ENCODE peak calls at places on chromosome 2, in four cellular contexts. U is HTR-8/SVneo, H is epithelial cell of proximal tubule, N is aorta. D is an unnamed sample.

GRCh38 chr2:1736045-1736444 is 8.3 kb downstream of the PXDN start:
- DNase-seq in U (no peak), H (no peak), N (no peak), D (no peak)

GRCh38 chr2:207129821-207130220 is 35.9 kb downstream of the KLF7 start:
- DNase-seq in U (no peak), H (no peak), N (no peak), D (no peak)

GRCh38 chr2:106030287-106031268 is 163.5 kb downstream of the UXS1 start:
- DNase-seq in U (no peak), H (no peak), N (no peak), D (no peak)

GRCh38 chr2:12663306-12664037 is 53.3 kb upstream of the TRIB2 start:
- DNase-seq in U (no peak), H (no peak), N (no peak), D (no peak)

GRCh38 chr2:204483497-204484164 is 61.6 kb upstream of the PARD3B start:
- DNase-seq in U (no peak), H (no peak), N (no peak), D (no peak)

GRCh38 chr2:112220186-112220585 is 34.7 kb downstream of the ZC3H8 start:
- DNase-seq in U (no peak), H (no peak), N (no peak), D (no peak)

GRCh38 chr2:121888189-121888557 is 132.7 kb downstream of the TSN start:
- DNase-seq in U (no peak), H (no peak), N (no peak), D (no peak)

GRCh38 chr2:214574077-214574775 is 163.4 kb downstream of the VWC2L start:
- DNase-seq in U (no peak), H (no peak), N (no peak), D (no peak)

GRCh38 chr2:95266781-95267430 is 7.3 kb upstream of the PROM2 start:
- DNase-seq in U (no peak), H (no peak), N (peak), D (peak)

GRCh38 chr2:141824790-141825189 is 306.0 kb downstream of the LRP1B start:
- DNase-seq in U (no peak), H (no peak), N (no peak), D (no peak)

GRCh38 chr2:102886216-102886893 is 124.5 kb downstream of the TMEM182 start:
- DNase-seq in U (no peak), H (no peak), N (no peak), D (no peak)

GRCh38 chr2:32711219-32711618 is 83.4 kb downstream of the TTC27 start:
- DNase-seq in U (peak), H (peak), N (no peak), D (no peak)

GRCh38 chr2:6986251-6986893 is 69.2 kb downstream of the RNF144A start:
- DNase-seq in U (no peak), H (no peak), N (no peak), D (no peak)

GRCh38 chr2:30492185-30492584 is 45.1 kb downstream of the LCLAT1 start:
- DNase-seq in U (no peak), H (no peak), N (no peak), D (no peak)

GRCh38 chr2:178304262-178304661 is 110.0 kb downstream of the OSBPL6 start:
- DNase-seq in U (no peak), H (no peak), N (no peak), D (no peak)

GRCh38 chr2:198913394-198914152 is 544.2 kb downstream of the SATB2 start:
- DNase-seq in U (no peak), H (no peak), N (no peak), D (no peak)

GRCh38 chr2:74223941-74224770 is 25.7 kb downstream of the MTHFD2 start:
- DNase-seq in U (no peak), H (no peak), N (no peak), D (no peak)

GRCh38 chr2:15892575-15892974 is 47.8 kb upstream of the MYCN start:
- DNase-seq in U (no peak), H (no peak), N (no peak), D (no peak)

GRCh38 chr2:218839430-218839829 is 7.8 kb upstream of the PRKAG3 start:
- DNase-seq in U (no peak), H (no peak), N (no peak), D (no peak)

GRCh38 chr2:77954931-77955330 is 432.8 kb upstream of the LRRTM4 start:
- DNase-seq in U (no peak), H (no peak), N (no peak), D (no peak)

GRCh38 chr2:38125830-38126229 is 49.9 kb upstream of the CYP1B1 start:
- DNase-seq in U (no peak), H (no peak), N (no peak), D (no peak)

GRCh38 chr2:46187112-46187618 is 110.0 kb upstream of the EPAS1 start:
- DNase-seq in U (no peak), H (no peak), N (no peak), D (no peak)

GRCh38 chr2:136301012-136301411 is 183.1 kb upstream of the CXCR4 start:
- DNase-seq in U (no peak), H (no peak), N (no peak), D (no peak)

GRCh38 chr2:159086332-159086731 is 117.9 kb downstream of the TANC1 start:
- DNase-seq in U (no peak), H (no peak), N (no peak), D (no peak)

GRCh38 chr2:47651296-47651695 is 131.6 kb upstream of the MSH6 start:
- DNase-seq in U (no peak), H (no peak), N (no peak), D (peak)

GRCh38 chr2:98258906-98259305 is 87.3 kb upstream of the CNGA3 start:
- DNase-seq in U (no peak), H (no peak), N (no peak), D (no peak)

GRCh38 chr2:38432827-38433606 is 55.9 kb upstream of the ATL2 start:
- DNase-seq in U (no peak), H (no peak), N (no peak), D (no peak)

GRCh38 chr2:64514018-64514417 is 10.1 kb upstream of the AFTPH start:
- DNase-seq in U (no peak), H (no peak), N (no peak), D (no peak)

GRCh38 chr2:71082402-71083252 is 14.2 kb downstream of the NAGK start:
- DNase-seq in U (no peak), H (no peak), N (no peak), D (no peak)

GRCh38 chr2:217338306-217338916 is 478.5 kb upstream of the TNP1 start:
- DNase-seq in U (no peak), H (no peak), N (no peak), D (no peak)

GRCh38 chr2:176613358-176614032 is 344.3 kb downstream of the MTX2 start:
- DNase-seq in U (no peak), H (no peak), N (no peak), D (no peak)

GRCh38 chr2:25281581-25281980 is 60.1 kb downstream of the DNMT3A start:
- DNase-seq in U (no peak), H (no peak), N (no peak), D (no peak)

GRCh38 chr2:105005601-105006000 is 32.3 kb upstream of the MRPS9 start:
- DNase-seq in U (no peak), H (no peak), N (no peak), D (no peak)

GRCh38 chr2:240366901-240367300 is 68.6 kb upstream of the GPC1 start:
- DNase-seq in U (no peak), H (no peak), N (no peak), D (no peak)

D was measured in upper lobe of right lung.